ENCODE peak calls at places on chromosomes 13 and 19, in six cellular contexts. B is iris pigment epithelial cell, V is substantia nigra, L is NCI-H345, A is Karpas-422, P is upper lobe of left lung. U is an unnamed sample.

GRCh38 chr13:23430664-23431063 is 2.8 kb downstream of the SACS start:
- DNase-seq in B (no peak), P (no peak), L (no peak), A (no peak), V (no peak), U (no peak)

GRCh38 chr19:1223018-1223855 is 14.6 kb downstream of the CBARP start:
- DNase-seq in V (no peak), B (peak), L (no peak), P (no peak), A (peak), U (peak)

GRCh38 chr13:83634601-83635000 is 247.7 kb downstream of the SLITRK1 start:
- DNase-seq in L (no peak), V (no peak), P (no peak), A (no peak), B (no peak), U (no peak)

GRCh38 chr13:21670006-21670882 is 629 bp upstream of the FGF9 start:
- DNase-seq in A (peak), P (peak), B (peak), V (peak), L (peak), U (peak)

GRCh38 chr19:33530261-33530660 is 8.7 kb upstream of the PEPD start:
- DNase-seq in V (no peak), P (no peak), B (no peak), L (no peak), A (no peak), U (no peak)

GRCh38 chr19:47600246-47601179 is 8.4 kb upstream of the BICRA start:
- DNase-seq in P (peak), L (peak), V (peak), A (peak), B (peak), U (peak)

GRCh38 chr13:51856027-51856736 is 5.6 kb upstream of the CCDC70 start:
- DNase-seq in B (no peak), A (no peak), V (no peak), L (no peak), P (no peak), U (no peak)

GRCh38 chr19:29681422-29682235 is 16.4 kb downstream of the PLEKHF1 start:
- DNase-seq in B (no peak), P (no peak), L (no peak), V (no peak), A (no peak), U (no peak)

U was measured in NAMALWA.